ENCODE peak calls at places on chromosomes 7 and 10, in eight cellular contexts. E is AG04450, C is mesothelial cell of epicardium, V is HFFc6, L is ovary, N is astrocyte of the spinal cord, Y is A549, A is bronchial epithelial cell. M is an unnamed sample.

GRCh38 chr7:121395494-121395960 is 581 bp downstream of the FAM3C start:
- DNase-seq in Y (peak), E (no peak), C (peak), A (peak), V (no peak), N (peak), L (no peak), M (peak)

GRCh38 chr7:30143748-30144251 is 9.0 kb downstream of the MTURN start:
- DNase-seq in N (peak), A (peak), Y (no peak), C (no peak), L (no peak), E (no peak), V (peak), M (peak)

GRCh38 chr10:76583711-76584161 is 1053.9 kb downstream of the KCNMA1 start:
- DNase-seq in Y (peak), E (peak), A (peak), V (peak), N (peak), C (no peak), L (no peak), M (peak)

GRCh38 chr7:16652888-16653287 is 6.9 kb downstream of the BZW2 start:
- DNase-seq in E (no peak), C (no peak), A (peak), L (no peak), Y (no peak), V (no peak), N (no peak), M (peak)

GRCh38 chr10:56348101-56348500 is 13.0 kb downstream of the ZWINT start:
- DNase-seq in Y (no peak), L (no peak), C (no peak), V (no peak), A (no peak), E (no peak), N (no peak), M (no peak)

GRCh38 chr7:46583606-46584005 is 662.5 kb upstream of the IGFBP3 start:
- DNase-seq in E (no peak), L (no peak), V (peak), N (no peak), C (no peak), A (peak), Y (peak), M (peak)

GRCh38 chr7:104951546-104951945 is 62.5 kb upstream of the KMT2E start:
- DNase-seq in V (peak), Y (no peak), N (no peak), C (no peak), E (no peak), A (peak), L (no peak), M (no peak)

GRCh38 chr7:92766461-92767003 is 69.8 kb downstream of the CDK6 start:
- DNase-seq in N (peak), A (peak), V (peak), L (no peak), C (no peak), Y (peak), E (no peak), M (peak)

GRCh38 chr10:30456262-30456661 is 22.3 kb downstream of the MAP3K8 start:
- DNase-seq in V (no peak), N (no peak), A (no peak), Y (no peak), C (no peak), E (no peak), L (no peak), M (no peak)

GRCh38 chr7:76302299-76303056 is at the start of gene HSPB1:
- DNase-seq in E (peak), Y (peak), A (peak), L (peak), N (peak), C (no peak), V (peak), M (peak)

GRCh38 chr10:34916368-34916767 is 101.3 kb upstream of the PARD3 start:
- DNase-seq in A (peak), E (peak), C (no peak), N (peak), V (peak), L (no peak), Y (no peak), M (peak)

GRCh38 chr7:45923290-45923689 is 2.2 kb upstream of the IGFBP3 start:
- DNase-seq in V (peak), N (peak), C (peak), L (peak), A (peak), E (no peak), Y (peak), M (peak)

GRCh38 chr10:33746878-33747277 is 412.4 kb upstream of the NRP1 start:
- DNase-seq in C (no peak), L (no peak), A (no peak), Y (no peak), V (no peak), E (no peak), N (peak), M (no peak)

GRCh38 chr7:30135551-30136271 is 925 bp downstream of the MTURN start:
- DNase-seq in A (peak), V (peak), E (peak), N (peak), Y (peak), L (peak), C (peak), M (peak)

GRCh38 chr10:113045155-113046055 is 95.4 kb downstream of the TCF7L2 start:
- DNase-seq in V (peak), A (peak), C (no peak), N (peak), L (no peak), Y (peak), E (peak), M (peak)

GRCh38 chr7:99112097-99112496 is 31.8 kb downstream of the SMURF1 start:
- DNase-seq in E (no peak), A (no peak), L (no peak), N (no peak), C (no peak), Y (peak), V (peak), M (no peak)

GRCh38 chr7:105473163-105473562 is 48.9 kb downstream of the PUS7 start:
- DNase-seq in Y (peak), E (peak), A (peak), N (peak), C (no peak), L (no peak), V (peak), M (peak)

GRCh38 chr7:46032353-46032752 is 111.3 kb upstream of the IGFBP3 start:
- DNase-seq in A (no peak), E (no peak), L (no peak), N (no peak), Y (peak), C (no peak), V (no peak), M (peak)

GRCh38 chr7:30934732-30935568 is 23.3 kb downstream of the AQP1 start:
- DNase-seq in V (no peak), Y (no peak), C (no peak), N (no peak), A (no peak), E (no peak), L (no peak), M (no peak)

GRCh38 chr7:93601363-93601762 is 26.8 kb upstream of the CALCR start:
- DNase-seq in L (no peak), A (peak), E (no peak), V (no peak), Y (peak), C (no peak), N (no peak), M (peak)

GRCh38 chr7:92720604-92721350 is 115.6 kb downstream of the CDK6 start:
- DNase-seq in A (no peak), L (no peak), N (no peak), E (no peak), V (no peak), Y (peak), C (no peak), M (no peak)

GRCh38 chr10:16854623-16855022 is 37.4 kb upstream of the RSU1 start:
- DNase-seq in V (peak), E (no peak), C (no peak), A (peak), Y (peak), L (no peak), N (no peak), M (no peak)

GRCh38 chr10:110212119-110213006 is 5.0 kb downstream of the MXI1 start:
- DNase-seq in V (no peak), Y (no peak), L (no peak), N (no peak), A (peak), C (no peak), E (no peak), M (no peak)

GRCh38 chr10:110215286-110215685 is 7.9 kb downstream of the MXI1 start:
- DNase-seq in A (no peak), Y (no peak), L (no peak), V (no peak), C (no peak), N (no peak), E (no peak), M (no peak)

GRCh38 chr10:110216240-110216639 is 8.8 kb downstream of the MXI1 start:
- DNase-seq in L (no peak), E (no peak), C (no peak), V (no peak), Y (no peak), A (no peak), N (no peak), M (peak)

GRCh38 chr10:110215751-110216150 is 8.3 kb downstream of the MXI1 start:
- DNase-seq in C (no peak), L (no peak), E (no peak), V (no peak), Y (no peak), N (no peak), A (no peak), M (no peak)

DNA sequence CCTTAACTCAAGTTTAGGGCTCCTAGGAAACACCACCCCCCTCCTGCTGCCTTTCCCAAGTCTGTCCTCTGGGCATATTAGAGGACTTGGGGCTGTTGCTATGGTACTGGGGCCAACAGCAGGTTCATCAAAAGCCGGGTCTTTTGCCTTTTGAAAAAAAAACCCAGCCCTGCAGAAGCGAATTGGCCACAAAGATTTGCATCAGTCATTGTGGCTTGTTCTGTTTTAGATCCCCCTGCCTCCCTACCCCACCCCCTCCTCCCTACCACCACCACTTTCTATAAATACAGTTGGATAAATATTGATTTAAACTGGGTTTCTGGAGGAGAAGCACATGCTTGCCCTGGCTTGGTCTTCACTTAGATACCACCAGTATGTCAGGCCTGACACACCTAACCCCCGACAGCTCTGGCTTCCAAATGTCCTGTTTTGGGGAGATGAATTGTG is 7.0 kb downstream of the MXI1 start:
- DNase-seq in Y (no peak), V (no peak), L (no peak), E (peak), C (no peak), A (no peak), N (peak), M (no peak)
- TF ChIP-seq CTCF in Y (no peak), V (no peak), L (no peak), E (no peak), C (no peak), A (no peak), N (no peak), M (no peak)

GRCh38 chr7:128755075-128755474 is 15.9 kb downstream of the CALU start:
- DNase-seq in Y (no peak), A (no peak), C (no peak), E (no peak), L (no peak), V (no peak), N (no peak), M (no peak)

GRCh38 chr7:128758553-128758952 is 17.0 kb downstream of the OPN1SW start:
- DNase-seq in Y (no peak), L (no peak), E (no peak), C (no peak), N (no peak), A (no peak), V (no peak), M (no peak)

GRCh38 chr7:128757203-128757602 is 18.0 kb downstream of the CALU start:
- DNase-seq in V (peak), C (no peak), N (no peak), E (no peak), Y (no peak), L (no peak), A (no peak), M (no peak)

GRCh38 chr7:128759274-128759673 is 16.3 kb downstream of the OPN1SW start:
- DNase-seq in L (no peak), E (no peak), N (no peak), C (no peak), A (no peak), Y (no peak), V (no peak), M (no peak)

GRCh38 chr7:128755816-128756476 is 16.8 kb downstream of the CALU start:
- DNase-seq in N (peak), Y (no peak), E (peak), A (no peak), C (no peak), V (peak), L (no peak), M (no peak)
- TF ChIP-seq CTCF in N (no peak), Y (no peak), E (no peak), A (no peak), C (no peak), V (no peak), L (no peak), M (no peak)

DNA sequence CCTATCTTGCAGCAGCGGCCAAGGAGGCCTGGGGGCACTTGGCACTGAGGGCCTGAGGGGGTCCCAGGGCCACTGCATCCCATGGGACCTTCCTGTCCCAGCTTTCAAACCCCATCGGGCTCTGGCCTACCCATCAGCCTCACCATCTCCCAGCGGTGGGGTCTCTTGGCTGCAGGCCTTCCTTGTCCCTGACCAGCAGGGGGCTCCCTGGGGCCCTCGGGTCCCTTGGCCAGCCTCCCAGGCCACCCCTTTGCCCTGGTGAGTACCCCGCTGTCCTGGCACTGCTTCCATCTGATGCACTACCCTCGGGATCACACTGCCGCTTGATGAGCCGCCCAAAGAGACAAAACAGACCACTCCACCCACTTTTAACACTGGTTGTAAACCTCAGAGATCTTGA is 43.5 kb downstream of the YKT6 start:
- DNase-seq in N (no peak), V (no peak), L (no peak), E (no peak), A (no peak), Y (no peak), C (no peak), M (peak)
- TF ChIP-seq CTCF in N (peak), V (peak), L (no peak), E (peak), A (peak), Y (peak), C (peak), M (peak)

DNA sequence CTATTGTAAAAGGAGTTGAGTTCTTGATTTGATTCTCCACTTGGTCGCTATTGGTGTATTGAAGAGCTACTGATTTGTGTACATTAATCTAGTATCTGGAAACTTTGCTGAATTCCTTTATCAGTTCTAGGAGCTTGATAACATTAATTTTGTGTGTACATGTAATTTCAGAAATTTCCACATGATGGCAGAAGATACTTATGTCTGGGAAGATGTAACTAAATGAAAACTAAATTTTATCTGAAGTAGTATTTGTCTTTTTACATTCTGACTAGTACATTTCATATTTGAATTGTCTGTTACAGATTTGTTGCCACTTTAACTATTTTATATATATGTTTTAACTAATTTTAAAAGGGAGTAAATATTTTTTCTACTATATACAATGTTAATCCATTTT is 27.6 kb downstream of the SDHAF3 start:
- DNase-seq in V (peak), E (no peak), N (peak), A (peak), L (no peak), C (no peak), Y (peak), M (peak)
- TF ChIP-seq CTCF in V (peak), E (peak), N (peak), A (no peak), L (no peak), C (peak), Y (peak), M (peak)

GRCh38 chr7:78783179-78783962 is 670.1 kb downstream of the MAGI2 start:
- DNase-seq in N (no peak), V (no peak), C (no peak), Y (no peak), A (no peak), L (no peak), E (no peak), M (no peak)

GRCh38 chr7:78777844-78778243 is 675.6 kb downstream of the MAGI2 start:
- DNase-seq in N (no peak), Y (no peak), E (no peak), A (peak), C (no peak), V (peak), L (no peak), M (no peak)

GRCh38 chr7:78780560-78780959 is 672.9 kb downstream of the MAGI2 start:
- DNase-seq in E (no peak), V (no peak), A (no peak), Y (no peak), C (no peak), L (no peak), N (no peak), M (no peak)

GRCh38 chr7:78779788-78780187 is 673.7 kb downstream of the MAGI2 start:
- DNase-seq in A (no peak), L (no peak), C (no peak), Y (no peak), E (no peak), V (no peak), N (no peak), M (no peak)
- TF ChIP-seq CTCF in A (no peak), L (no peak), C (no peak), Y (no peak), E (no peak), V (no peak), N (no peak), M (no peak)

DNA sequence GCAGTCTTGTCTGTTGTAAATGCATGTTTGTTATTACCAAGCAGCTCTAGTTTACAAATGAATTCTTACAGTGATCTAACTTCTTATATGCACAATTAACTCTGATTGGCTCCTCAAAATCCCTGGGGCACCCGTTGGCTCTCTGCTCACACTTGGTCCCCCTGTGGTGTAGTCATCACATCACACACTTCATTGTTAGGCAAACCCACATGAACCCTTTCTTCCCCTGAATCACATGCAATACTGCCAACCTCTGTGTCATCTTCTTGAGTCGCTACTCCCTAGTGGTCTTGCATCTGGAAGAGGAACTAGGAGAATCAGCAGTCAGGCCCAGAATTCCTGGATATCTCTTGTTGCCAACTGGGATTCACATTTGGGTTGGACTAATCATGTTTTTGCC is 73.1 kb downstream of the CD36 start:
- DNase-seq in Y (peak), N (peak), V (no peak), L (no peak), C (no peak), A (peak), E (no peak), M (peak)
- TF ChIP-seq CTCF in Y (no peak), N (no peak), V (no peak), L (no peak), C (no peak), A (no peak), E (no peak), M (no peak)

GRCh38 chr10:119657725-119658124 is 6.5 kb downstream of the BAG3 start:
- DNase-seq in C (no peak), Y (no peak), A (no peak), V (no peak), L (no peak), N (no peak), E (no peak), M (no peak)
- TF ChIP-seq CTCF in C (no peak), Y (no peak), A (no peak), V (no peak), L (no peak), N (no peak), E (no peak), M (no peak)

GRCh38 chr10:46301056-46301645 is 14.4 kb downstream of the ANTXRL start:
- DNase-seq in E (no peak), L (no peak), Y (no peak), C (no peak), A (no peak), N (no peak), V (no peak), M (no peak)

GRCh38 chr10:46299531-46300366 is 13.0 kb downstream of the ANTXRL start:
- DNase-seq in A (no peak), V (no peak), N (no peak), C (no peak), L (no peak), E (no peak), Y (no peak), M (no peak)

GRCh38 chr10:46304671-46305429 is 18.1 kb downstream of the ANTXRL start:
- DNase-seq in A (no peak), V (no peak), L (peak), E (no peak), N (no peak), Y (no peak), C (no peak), M (no peak)

GRCh38 chr10:46299267-46299530 is 12.4 kb downstream of the ANTXRL start:
- DNase-seq in A (no peak), E (no peak), N (no peak), L (no peak), C (no peak), V (no peak), Y (no peak), M (no peak)

DNA sequence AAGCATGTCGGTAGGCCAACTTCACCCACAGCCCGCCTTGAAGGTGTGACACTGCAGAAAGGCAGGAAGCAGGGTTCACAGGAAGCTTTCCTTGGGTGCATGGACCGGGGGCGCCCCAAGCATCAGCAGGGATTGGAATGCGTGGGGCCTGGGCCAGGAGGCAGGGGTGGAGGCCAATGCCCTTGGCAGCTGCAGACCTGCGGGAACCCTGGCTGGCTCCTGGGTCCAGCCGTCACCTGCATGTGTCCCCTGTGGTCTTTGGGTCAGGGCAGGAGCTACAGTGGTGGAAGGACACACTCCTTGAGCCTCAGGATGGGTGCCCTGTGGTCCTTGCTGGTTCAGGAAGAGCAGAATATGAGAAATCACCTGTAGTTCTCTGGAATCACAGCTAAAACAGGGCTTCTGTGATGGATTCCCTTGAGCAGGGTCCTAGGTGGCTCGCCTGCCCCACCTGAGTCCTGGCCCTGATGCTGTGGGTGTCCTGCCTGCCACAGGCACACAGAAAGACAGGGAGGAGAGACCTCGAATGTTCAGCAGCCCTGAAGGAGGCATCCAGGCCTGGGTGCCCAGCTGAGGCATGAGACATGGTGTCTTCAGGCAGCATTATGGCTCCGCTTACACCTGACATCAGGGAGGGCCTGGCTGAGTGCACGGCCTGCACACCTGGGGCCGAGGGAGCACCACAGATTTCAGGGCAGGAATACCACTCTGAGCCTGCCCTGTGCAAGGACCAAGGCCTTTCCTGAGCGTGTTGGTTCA is 15.1 kb downstream of the ANTXRL start:
- DNase-seq in C (no peak), E (no peak), A (no peak), N (no peak), V (no peak), L (no peak), Y (no peak), M (no peak)
- TF ChIP-seq CTCF in C (no peak), E (no peak), A (no peak), N (no peak), V (no peak), L (no peak), Y (no peak), M (no peak)